ENCODE peak calls at places on chromosomes 11 and 22, in ten cellular contexts. One of them, this sample, is unnamed.

GRCh38 chr11:57546869-57547518 is 9.6 kb downstream of the SMTNL1 start:
- DNase-seq in activated T-cell treated with anti-CD3 and anti-CD28 coated beads, Interleukin-2, amount 50 U/mL, for 72 hours: no peak
- DNase-seq in NCI-H2081: no peak
- DNase-seq in stimulated activated CD8-positive, alpha-beta memory T cell treated with anti-CD3 and anti-CD28 coated beads, Interleukin-15, amount 100 ng/mL, for 24 hours: no peak
- DNase-seq in kidney glomerular epithelial cell: peak; percentile 12
- DNase-seq in NCI-H2107: no peak
- DNase-seq in NCI-H510A: no peak
- DNase-seq in non-pigmented ciliary epithelial cell: no peak
- DNase-seq in activated gamma-delta T cell treated with anti-CD3 and anti-CD28 coated beads, Interleukin-2, amount 50 U/mL, for 16 hours: no peak
- DNase-seq in right lobe of liver: peak; percentile 35
- DNase-seq in this sample: peak; percentile 31

GRCh38 chr11:57597461-57597892 is at the start of gene SERPING1:
- DNase-seq in right lobe of liver: peak; percentile 81
- DNase-seq in NCI-H2107: no peak
- DNase-seq in stimulated activated CD8-positive, alpha-beta memory T cell treated with anti-CD3 and anti-CD28 coated beads, Interleukin-15, amount 100 ng/mL, for 24 hours: no peak
- DNase-seq in NCI-H510A: no peak
- DNase-seq in non-pigmented ciliary epithelial cell: no peak
- DNase-seq in kidney glomerular epithelial cell: no peak
- DNase-seq in activated gamma-delta T cell treated with anti-CD3 and anti-CD28 coated beads, Interleukin-2, amount 50 U/mL, for 16 hours: no peak
- DNase-seq in activated T-cell treated with anti-CD3 and anti-CD28 coated beads, Interleukin-2, amount 50 U/mL, for 72 hours: no peak
- DNase-seq in NCI-H2081: no peak
- DNase-seq in this sample: no peak

GRCh38 chr22:39242809-39243442 is 1.9 kb downstream of the PDGFB start:
- DNase-seq in kidney glomerular epithelial cell: no peak
- DNase-seq in activated gamma-delta T cell treated with anti-CD3 and anti-CD28 coated beads, Interleukin-2, amount 50 U/mL, for 16 hours: no peak
- DNase-seq in NCI-H2107: no peak
- DNase-seq in NCI-H510A: peak; percentile 16
- DNase-seq in activated T-cell treated with anti-CD3 and anti-CD28 coated beads, Interleukin-2, amount 50 U/mL, for 72 hours: peak; percentile 43
- DNase-seq in stimulated activated CD8-positive, alpha-beta memory T cell treated with anti-CD3 and anti-CD28 coated beads, Interleukin-15, amount 100 ng/mL, for 24 hours: no peak
- DNase-seq in NCI-H2081: no peak
- DNase-seq in right lobe of liver: no peak
- DNase-seq in non-pigmented ciliary epithelial cell: no peak
- DNase-seq in this sample: no peak

GRCh38 chr11:130861902-130862552 is 54.3 kb downstream of the SNX19 start:
- DNase-seq in activated gamma-delta T cell treated with anti-CD3 and anti-CD28 coated beads, Interleukin-2, amount 50 U/mL, for 16 hours: peak; percentile 74
- DNase-seq in right lobe of liver: peak; percentile 90
- DNase-seq in NCI-H2107: peak; percentile 82
- DNase-seq in activated T-cell treated with anti-CD3 and anti-CD28 coated beads, Interleukin-2, amount 50 U/mL, for 72 hours: peak; percentile 87
- DNase-seq in non-pigmented ciliary epithelial cell: peak; percentile 67
- DNase-seq in kidney glomerular epithelial cell: peak; percentile 75
- DNase-seq in stimulated activated CD8-positive, alpha-beta memory T cell treated with anti-CD3 and anti-CD28 coated beads, Interleukin-15, amount 100 ng/mL, for 24 hours: peak; percentile 79
- DNase-seq in NCI-H2081: peak; percentile 88
- DNase-seq in NCI-H510A: peak; percentile 27
- DNase-seq in this sample: peak; percentile 85

GRCh38 chr11:111631666-111632039 is 29.4 kb downstream of the SIK2 start:
- DNase-seq in non-pigmented ciliary epithelial cell: peak; percentile 63
- DNase-seq in NCI-H2081: no peak
- DNase-seq in activated gamma-delta T cell treated with anti-CD3 and anti-CD28 coated beads, Interleukin-2, amount 50 U/mL, for 16 hours: no peak
- DNase-seq in NCI-H510A: no peak
- DNase-seq in NCI-H2107: no peak
- DNase-seq in right lobe of liver: no peak
- DNase-seq in activated T-cell treated with anti-CD3 and anti-CD28 coated beads, Interleukin-2, amount 50 U/mL, for 72 hours: no peak
- DNase-seq in stimulated activated CD8-positive, alpha-beta memory T cell treated with anti-CD3 and anti-CD28 coated beads, Interleukin-15, amount 100 ng/mL, for 24 hours: no peak
- DNase-seq in kidney glomerular epithelial cell: peak; percentile 44
- DNase-seq in this sample: peak; percentile 55

GRCh38 chr11:57597971-57598830 is 716 bp downstream of the SERPING1 start:
- DNase-seq in right lobe of liver: peak; percentile 90
- DNase-seq in kidney glomerular epithelial cell: no peak
- DNase-seq in activated gamma-delta T cell treated with anti-CD3 and anti-CD28 coated beads, Interleukin-2, amount 50 U/mL, for 16 hours: no peak
- DNase-seq in activated T-cell treated with anti-CD3 and anti-CD28 coated beads, Interleukin-2, amount 50 U/mL, for 72 hours: no peak
- DNase-seq in stimulated activated CD8-positive, alpha-beta memory T cell treated with anti-CD3 and anti-CD28 coated beads, Interleukin-15, amount 100 ng/mL, for 24 hours: no peak
- DNase-seq in non-pigmented ciliary epithelial cell: no peak
- DNase-seq in NCI-H2107: no peak
- DNase-seq in NCI-H510A: no peak
- DNase-seq in NCI-H2081: no peak
- DNase-seq in this sample: peak; percentile 43

GRCh38 chr11:115911656-115912055 is 407.4 kb upstream of the CADM1 start:
- DNase-seq in NCI-H2081: peak; percentile 81
- DNase-seq in NCI-H510A: peak; percentile 70
- DNase-seq in NCI-H2107: peak; percentile 61
- DNase-seq in activated gamma-delta T cell treated with anti-CD3 and anti-CD28 coated beads, Interleukin-2, amount 50 U/mL, for 16 hours: no peak
- DNase-seq in kidney glomerular epithelial cell: no peak
- DNase-seq in stimulated activated CD8-positive, alpha-beta memory T cell treated with anti-CD3 and anti-CD28 coated beads, Interleukin-15, amount 100 ng/mL, for 24 hours: no peak
- DNase-seq in right lobe of liver: no peak
- DNase-seq in activated T-cell treated with anti-CD3 and anti-CD28 coated beads, Interleukin-2, amount 50 U/mL, for 72 hours: no peak
- DNase-seq in non-pigmented ciliary epithelial cell: no peak
- DNase-seq in this sample: no peak

GRCh38 chr11:9906043-9906791 is 242.3 kb downstream of the SWAP70 start:
- DNase-seq in activated gamma-delta T cell treated with anti-CD3 and anti-CD28 coated beads, Interleukin-2, amount 50 U/mL, for 16 hours: no peak
- DNase-seq in activated T-cell treated with anti-CD3 and anti-CD28 coated beads, Interleukin-2, amount 50 U/mL, for 72 hours: no peak
- DNase-seq in NCI-H2081: no peak
- DNase-seq in right lobe of liver: no peak
- DNase-seq in NCI-H510A: no peak
- DNase-seq in non-pigmented ciliary epithelial cell: peak; percentile 97
- DNase-seq in NCI-H2107: no peak
- DNase-seq in kidney glomerular epithelial cell: peak; percentile 13
- DNase-seq in stimulated activated CD8-positive, alpha-beta memory T cell treated with anti-CD3 and anti-CD28 coated beads, Interleukin-15, amount 100 ng/mL, for 24 hours: no peak
- DNase-seq in this sample: peak; percentile 82

GRCh38 chr11:109604506-109604905 is 182.5 kb downstream of the C11orf87 start:
- DNase-seq in activated gamma-delta T cell treated with anti-CD3 and anti-CD28 coated beads, Interleukin-2, amount 50 U/mL, for 16 hours: no peak
- DNase-seq in activated T-cell treated with anti-CD3 and anti-CD28 coated beads, Interleukin-2, amount 50 U/mL, for 72 hours: no peak
- DNase-seq in NCI-H2081: no peak
- DNase-seq in NCI-H510A: no peak
- DNase-seq in right lobe of liver: no peak
- DNase-seq in kidney glomerular epithelial cell: no peak
- DNase-seq in stimulated activated CD8-positive, alpha-beta memory T cell treated with anti-CD3 and anti-CD28 coated beads, Interleukin-15, amount 100 ng/mL, for 24 hours: no peak
- DNase-seq in non-pigmented ciliary epithelial cell: no peak
- DNase-seq in NCI-H2107: no peak
- DNase-seq in this sample: no peak

GRCh38 chr11:37323843-37324242 is 725.8 kb upstream of the RAG2 start:
- DNase-seq in NCI-H2081: no peak
- DNase-seq in non-pigmented ciliary epithelial cell: no peak
- DNase-seq in stimulated activated CD8-positive, alpha-beta memory T cell treated with anti-CD3 and anti-CD28 coated beads, Interleukin-15, amount 100 ng/mL, for 24 hours: no peak
- DNase-seq in NCI-H2107: no peak
- DNase-seq in right lobe of liver: no peak
- DNase-seq in NCI-H510A: no peak
- DNase-seq in activated gamma-delta T cell treated with anti-CD3 and anti-CD28 coated beads, Interleukin-2, amount 50 U/mL, for 16 hours: no peak
- DNase-seq in kidney glomerular epithelial cell: no peak
- DNase-seq in activated T-cell treated with anti-CD3 and anti-CD28 coated beads, Interleukin-2, amount 50 U/mL, for 72 hours: no peak
- DNase-seq in this sample: no peak

GRCh38 chr22:49329636-49330035 is 498.0 kb downstream of the BRD1 start:
- DNase-seq in activated T-cell treated with anti-CD3 and anti-CD28 coated beads, Interleukin-2, amount 50 U/mL, for 72 hours: no peak
- DNase-seq in NCI-H510A: no peak
- DNase-seq in NCI-H2081: no peak
- DNase-seq in kidney glomerular epithelial cell: no peak
- DNase-seq in non-pigmented ciliary epithelial cell: no peak
- DNase-seq in activated gamma-delta T cell treated with anti-CD3 and anti-CD28 coated beads, Interleukin-2, amount 50 U/mL, for 16 hours: no peak
- DNase-seq in NCI-H2107: no peak
- DNase-seq in right lobe of liver: no peak
- DNase-seq in stimulated activated CD8-positive, alpha-beta memory T cell treated with anti-CD3 and anti-CD28 coated beads, Interleukin-15, amount 100 ng/mL, for 24 hours: no peak
- DNase-seq in this sample: no peak

GRCh38 chr11:66011239-66011784 is 496 bp upstream of the CST6 start:
- DNase-seq in non-pigmented ciliary epithelial cell: no peak
- DNase-seq in activated gamma-delta T cell treated with anti-CD3 and anti-CD28 coated beads, Interleukin-2, amount 50 U/mL, for 16 hours: no peak
- DNase-seq in kidney glomerular epithelial cell: peak; percentile 93
- DNase-seq in right lobe of liver: no peak
- DNase-seq in NCI-H2107: no peak
- DNase-seq in stimulated activated CD8-positive, alpha-beta memory T cell treated with anti-CD3 and anti-CD28 coated beads, Interleukin-15, amount 100 ng/mL, for 24 hours: no peak
- DNase-seq in NCI-H510A: no peak
- DNase-seq in NCI-H2081: no peak
- DNase-seq in activated T-cell treated with anti-CD3 and anti-CD28 coated beads, Interleukin-2, amount 50 U/mL, for 72 hours: no peak
- DNase-seq in this sample: peak; percentile 80

GRCh38 chr11:77381749-77382693 is 80.5 kb upstream of the GDPD4 start:
- DNase-seq in kidney glomerular epithelial cell: no peak
- DNase-seq in non-pigmented ciliary epithelial cell: no peak
- DNase-seq in NCI-H2081: no peak
- DNase-seq in right lobe of liver: no peak
- DNase-seq in NCI-H510A: no peak
- DNase-seq in NCI-H2107: no peak
- DNase-seq in stimulated activated CD8-positive, alpha-beta memory T cell treated with anti-CD3 and anti-CD28 coated beads, Interleukin-15, amount 100 ng/mL, for 24 hours: no peak
- DNase-seq in activated T-cell treated with anti-CD3 and anti-CD28 coated beads, Interleukin-2, amount 50 U/mL, for 72 hours: no peak
- DNase-seq in activated gamma-delta T cell treated with anti-CD3 and anti-CD28 coated beads, Interleukin-2, amount 50 U/mL, for 16 hours: no peak
- DNase-seq in this sample: no peak

GRCh38 chr22:30702856-30703255 is 8.2 kb downstream of the OSBP2 start:
- DNase-seq in activated T-cell treated with anti-CD3 and anti-CD28 coated beads, Interleukin-2, amount 50 U/mL, for 72 hours: no peak
- DNase-seq in kidney glomerular epithelial cell: no peak
- DNase-seq in stimulated activated CD8-positive, alpha-beta memory T cell treated with anti-CD3 and anti-CD28 coated beads, Interleukin-15, amount 100 ng/mL, for 24 hours: no peak
- DNase-seq in NCI-H510A: no peak
- DNase-seq in right lobe of liver: no peak
- DNase-seq in NCI-H2081: no peak
- DNase-seq in NCI-H2107: no peak
- DNase-seq in activated gamma-delta T cell treated with anti-CD3 and anti-CD28 coated beads, Interleukin-2, amount 50 U/mL, for 16 hours: no peak
- DNase-seq in non-pigmented ciliary epithelial cell: no peak
- DNase-seq in this sample: no peak

GRCh38 chr11:130516868-130517505 is 68.5 kb downstream of the ADAMTS15 start:
- DNase-seq in kidney glomerular epithelial cell: no peak
- DNase-seq in right lobe of liver: no peak
- DNase-seq in NCI-H2081: no peak
- DNase-seq in NCI-H2107: no peak
- DNase-seq in stimulated activated CD8-positive, alpha-beta memory T cell treated with anti-CD3 and anti-CD28 coated beads, Interleukin-15, amount 100 ng/mL, for 24 hours: no peak
- DNase-seq in NCI-H510A: no peak
- DNase-seq in activated gamma-delta T cell treated with anti-CD3 and anti-CD28 coated beads, Interleukin-2, amount 50 U/mL, for 16 hours: no peak
- DNase-seq in non-pigmented ciliary epithelial cell: no peak
- DNase-seq in activated T-cell treated with anti-CD3 and anti-CD28 coated beads, Interleukin-2, amount 50 U/mL, for 72 hours: no peak
- DNase-seq in this sample: no peak

GRCh38 chr22:49348631-49349030 is 479.0 kb downstream of the BRD1 start:
- DNase-seq in activated T-cell treated with anti-CD3 and anti-CD28 coated beads, Interleukin-2, amount 50 U/mL, for 72 hours: no peak
- DNase-seq in NCI-H510A: no peak
- DNase-seq in NCI-H2107: no peak
- DNase-seq in non-pigmented ciliary epithelial cell: no peak
- DNase-seq in kidney glomerular epithelial cell: no peak
- DNase-seq in NCI-H2081: no peak
- DNase-seq in stimulated activated CD8-positive, alpha-beta memory T cell treated with anti-CD3 and anti-CD28 coated beads, Interleukin-15, amount 100 ng/mL, for 24 hours: no peak
- DNase-seq in activated gamma-delta T cell treated with anti-CD3 and anti-CD28 coated beads, Interleukin-2, amount 50 U/mL, for 16 hours: no peak
- DNase-seq in right lobe of liver: no peak
- DNase-seq in this sample: no peak